ENCODE peak calls at places on chromosomes 3 and 15, in seven cellular contexts. X is effector memory CD8-positive, alpha-beta T cell; G is foreskin keratinocyte; O is activated T-cell treated with anti-CD3 and anti-CD28 coated beads, Interleukin-2, amount 50 U/mL, for 4 hours; R is CD8-positive, alpha-beta T cell; D is naive thymus-derived CD8-positive, alpha-beta T cell; K is B cell. B is an unnamed sample.

GRCh38 chr3:50359760-50360110 is 414 bp upstream of the TMEM115 start:
- ATAC-seq in X (peak), G (peak), O (peak), R (no peak), D (peak), K (peak), B (peak)

GRCh38 chr3:69120879-69121464 is 1.4 kb downstream of the LMOD3 start:
- ATAC-seq in X (peak), G (peak), O (peak), R (peak), D (peak), K (peak), B (no peak)

GRCh38 chr3:172096881-172097420 is 57.6 kb downstream of the FNDC3B start:
- ATAC-seq in X (no peak), G (peak), O (no peak), R (no peak), D (no peak), K (no peak), B (peak)

GRCh38 chr3:48478631-48479555 is 25.1 kb downstream of the SHISA5 start:
- ATAC-seq in X (peak), G (no peak), O (peak), R (peak), D (peak), K (peak), B (no peak)

GRCh38 chr3:172260381-172260780 is 187.9 kb downstream of the GHSR start:
- ATAC-seq in X (no peak), G (no peak), O (no peak), R (no peak), D (no peak), K (no peak), B (no peak)

GRCh38 chr3:66260431-66260830 is 39.6 kb downstream of the SLC25A26 start:
- ATAC-seq in X (no peak), G (no peak), O (no peak), R (no peak), D (no peak), K (no peak), B (no peak)

GRCh38 chr15:78024141-78024567 is 53.4 kb downstream of the TBC1D2B start:
- ATAC-seq in X (no peak), G (no peak), O (no peak), R (no peak), D (no peak), K (no peak), B (peak)

GRCh38 chr15:57607570-57608000 is 15.9 kb downstream of the MYZAP start:
- ATAC-seq in X (no peak), G (peak), O (no peak), R (no peak), D (no peak), K (no peak), B (peak)

GRCh38 chr3:113697192-113698090 is 999 bp upstream of the USF3 start:
- ATAC-seq in X (no peak), G (no peak), O (no peak), R (peak), D (no peak), K (no peak), B (no peak)

GRCh38 chr3:1439395-1439794 is 346.6 kb downstream of the CNTN6 start:
- ATAC-seq in X (no peak), G (no peak), O (no peak), R (no peak), D (no peak), K (no peak), B (no peak)

GRCh38 chr3:169542347-169542751 is 121.2 kb downstream of the MECOM start:
- ATAC-seq in X (no peak), G (no peak), O (no peak), R (no peak), D (no peak), K (no peak), B (no peak)

GRCh38 chr3:27165348-27165747 is 203.8 kb downstream of the NEK10 start:
- ATAC-seq in X (no peak), G (no peak), O (no peak), R (no peak), D (no peak), K (no peak), B (peak)

GRCh38 chr3:17179381-17180205 is 294.8 kb downstream of the PLCL2 start:
- ATAC-seq in X (peak), G (peak), O (peak), R (peak), D (peak), K (peak), B (no peak)

GRCh38 chr3:69784854-69785523 is 45.7 kb downstream of the MITF start:
- ATAC-seq in X (no peak), G (peak), O (no peak), R (no peak), D (no peak), K (no peak), B (peak)

GRCh38 chr15:70748281-70748747 is 15.0 kb downstream of the UACA start:
- ATAC-seq in X (no peak), G (no peak), O (no peak), R (no peak), D (no peak), K (no peak), B (peak)

GRCh38 chr3:98557324-98558010 is 25.7 kb downstream of the GPR15 start:
- ATAC-seq in X (peak), G (peak), O (peak), R (peak), D (no peak), K (no peak), B (no peak)

GRCh38 chr15:43376017-43376705 is 5.3 kb downstream of the TUBGCP4 start:
- ATAC-seq in X (peak), G (peak), O (peak), R (peak), D (peak), K (peak), B (no peak)

GRCh38 chr15:58269455-58270414 is 131.6 kb downstream of the AQP9 start:
- ATAC-seq in X (peak), G (peak), O (peak), R (no peak), D (peak), K (no peak), B (no peak)